ENCODE peak calls at places on chromosome 9, in five cellular contexts. M is brain microvascular endothelial cell, S is H54, W is lower lobe of right lung, N is HTR-8/SVneo. H is an unnamed sample.
A peak's percentile ranks its signal among the peaks of the same experiment; 100 is the strongest.

GRCh38 chr9:126379661-126380365 is 53.2 kb downstream of the MVB12B start:
- DNase-seq in M (no peak), S (peak; percentile 74), W (no peak), N (no peak), H (peak; percentile 36)

GRCh38 chr9:105757496-105758251 is 63.3 kb downstream of the TMEM38B start:
- DNase-seq in M (no peak), S (no peak), W (no peak), N (no peak), H (no peak)

GRCh38 chr9:122268041-122268814 is 3.5 kb downstream of the MRRF start:
- DNase-seq in M (no peak), S (no peak), W (no peak), N (no peak), H (no peak)

GRCh38 chr9:134062461-134063087 is 5.3 kb downstream of the BRD3 start:
- DNase-seq in M (no peak), S (no peak), W (no peak), N (no peak), H (no peak)

GRCh38 chr9:3793363-3793762 is 267.6 kb upstream of the RFX3 start:
- DNase-seq in M (no peak), S (no peak), W (no peak), N (no peak), H (no peak)

GRCh38 chr9:131823701-131824146 is 83.8 kb upstream of the RAPGEF1 start:
- DNase-seq in M (no peak), S (no peak), W (no peak), N (no peak), H (no peak)

GRCh38 chr9:74570879-74571512 is 73.9 kb downstream of the RORB start:
- DNase-seq in M (peak; percentile 32), S (peak; percentile 10), W (no peak), N (peak; percentile 18), H (peak; percentile 47)

GRCh38 chr9:92558612-92559374 is 23.0 kb upstream of the ECM2 start:
- DNase-seq in M (no peak), S (no peak), W (no peak), N (no peak), H (no peak)

GRCh38 chr9:131627326-131627845 is 82.1 kb downstream of the PRRT1B start:
- DNase-seq in M (peak; percentile 58), S (no peak), W (no peak), N (no peak), H (no peak)

GRCh38 chr9:129407905-129408452 is 212.9 kb downstream of the C9orf50 start:
- DNase-seq in M (no peak), S (no peak), W (peak; percentile 35), N (no peak), H (no peak)

GRCh38 chr9:33068991-33069390 is 7.5 kb downstream of the SMU1 start:
- DNase-seq in M (no peak), S (no peak), W (no peak), N (no peak), H (no peak)

GRCh38 chr9:5846080-5846479 is 13.2 kb upstream of the ERMP1 start:
- DNase-seq in M (no peak), S (no peak), W (no peak), N (no peak), H (no peak)

GRCh38 chr9:102514541-102514940 is 480.6 kb upstream of the CYLC2 start:
- DNase-seq in M (no peak), S (no peak), W (no peak), N (no peak), H (no peak)

GRCh38 chr9:137462396-137463193 is 3.5 kb upstream of the NSMF start:
- DNase-seq in M (no peak), S (no peak), W (no peak), N (no peak), H (no peak)

GRCh38 chr9:130236436-130236985 is 29.0 kb upstream of the HMCN2 start:
- DNase-seq in M (no peak), S (no peak), W (peak; percentile 15), N (no peak), H (no peak)

GRCh38 chr9:82488319-82488701 is 499.7 kb downstream of the SPATA31D1 start:
- DNase-seq in M (no peak), S (no peak), W (no peak), N (no peak), H (no peak)

GRCh38 chr9:138111607-138112006 is 234.0 kb downstream of the CACNA1B start:
- DNase-seq in M (no peak), S (no peak), W (no peak), N (no peak), H (no peak)

H was measured in RKO.